ENCODE peak calls at places on chromosomes 4 and X, in eight cellular contexts. S, T, P, G, H, L, B and Y are unnamed samples.

GRCh38 chrX:126509917-126510316 is 42.7 kb downstream of the DCAF12L1 start:
- DNase-seq in H (no peak), B (no peak), G (no peak), L (no peak), T (peak; percentile 4), P (no peak), S (no peak), Y (no peak)

GRCh38 chr4:37968747-37969146 is 8.5 kb downstream of the PTTG2 start:
- DNase-seq in L (no peak), P (no peak), B (no peak), T (no peak), H (no peak), G (no peak), S (no peak), Y (no peak)

GRCh38 chrX:68992998-68993397 is 164.2 kb downstream of the EFNB1 start:
- DNase-seq in S (no peak), H (no peak), P (no peak), G (no peak), T (no peak), B (no peak), L (no peak), Y (no peak)

GRCh38 chrX:11336201-11336600 is 43.0 kb downstream of the AMELX start:
- DNase-seq in B (no peak), G (no peak), T (no peak), P (no peak), S (no peak), H (no peak), L (no peak), Y (no peak)

GRCh38 chr4:98864560-98864959 is 64.4 kb downstream of the EIF4E start:
- DNase-seq in B (no peak), G (no peak), L (no peak), S (peak; percentile 13), T (no peak), H (no peak), P (peak; percentile 71), Y (no peak)

GRCh38 chr4:80101768-80102116 is 28.7 kb upstream of the ANTXR2 start:
- DNase-seq in B (no peak), P (peak; percentile 50), L (peak; percentile 47), H (no peak), T (no peak), S (no peak), G (peak; percentile 66), Y (no peak)

GRCh38 chrX:87338510-87338909 is 179.1 kb upstream of the KLHL4 start:
- DNase-seq in H (no peak), S (no peak), T (peak; percentile 72), L (peak; percentile 3), P (peak; percentile 28), B (no peak), G (peak; percentile 16), Y (no peak)

GRCh38 chr4:112251044-112251632 is 19.6 kb downstream of the AP1AR start:
- DNase-seq in B (no peak), H (no peak), G (peak; percentile 38), P (peak; percentile 28), T (no peak), S (no peak), L (no peak), Y (no peak)

GRCh38 chr4:181690498-181690897 is 552.7 kb upstream of the TENM3 start:
- DNase-seq in H (no peak), P (no peak), B (no peak), S (no peak), L (peak; percentile 39), G (no peak), T (no peak), Y (no peak)

DNA sequence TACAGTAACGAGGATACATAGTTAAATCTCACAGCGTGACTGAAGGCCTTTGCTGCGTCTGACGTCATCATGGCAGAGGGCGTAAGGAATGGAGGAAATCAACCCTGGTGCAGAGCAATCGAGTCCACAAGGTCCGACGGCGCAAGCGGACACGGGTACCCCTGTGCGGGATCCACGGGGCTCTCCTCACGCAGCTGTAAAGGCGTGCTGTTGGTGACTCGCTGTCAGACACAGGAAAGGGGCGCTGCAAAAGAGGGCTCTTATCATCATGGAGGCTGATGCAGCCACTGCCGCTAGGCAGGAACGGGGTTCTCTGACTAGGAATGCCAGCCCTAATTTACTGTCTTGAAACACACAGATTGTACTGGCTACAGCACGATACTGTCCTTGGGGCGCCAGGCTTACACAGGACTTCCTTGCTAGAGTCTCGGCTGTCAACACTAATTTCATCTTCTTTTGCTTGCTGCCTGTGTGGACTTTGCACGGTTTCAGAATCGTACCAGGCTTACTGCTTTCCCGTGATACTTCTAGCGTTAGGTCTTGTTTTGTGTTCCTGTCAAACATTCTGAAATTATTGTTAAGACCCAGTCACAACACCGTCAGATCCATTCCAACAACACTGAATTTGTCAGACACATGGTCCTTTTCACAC is 13.6 kb downstream of the RNF212 start:
- DNase-seq in B (no peak), H (no peak), S (no peak), L (no peak), T (no peak), P (no peak), G (no peak), Y (no peak)
- H3K4me3 ChIP-seq in B (no peak overlapping the region), H (no peak overlapping the region), S (no peak overlapping the region), L (no peak overlapping the region), T (no peak overlapping the region), P (no peak overlapping the region), G (no peak overlapping the region), Y (no peak overlapping the region)

GRCh38 chr4:114494257-114494803 is 104.3 kb upstream of the UGT8 start:
- DNase-seq in G (no peak), L (no peak), P (peak; percentile 30), S (no peak), B (no peak), T (peak; percentile 74), H (no peak), Y (no peak)
- H3K4me3 ChIP-seq in G (no peak overlapping the region), L (no peak overlapping the region), P (no peak overlapping the region), S (no peak overlapping the region), B (no peak overlapping the region), T (no peak overlapping the region), H (no peak overlapping the region), Y (no peak overlapping the region)

GRCh38 chrX:17067534-17067933 is 121.1 kb downstream of the REPS2 start:
- DNase-seq in G (no peak), L (no peak), P (peak; percentile 13), S (no peak), B (no peak), T (peak; percentile 11), H (no peak), Y (no peak)

GRCh38 chrX:17065100-17065499 is 118.6 kb downstream of the REPS2 start:
- DNase-seq in T (no peak), S (no peak), H (no peak), L (no peak), P (no peak), B (no peak), G (no peak), Y (no peak)

GRCh38 chrX:17057209-17057608 is 110.8 kb downstream of the REPS2 start:
- DNase-seq in P (no peak), S (no peak), T (no peak), G (no peak), L (no peak), B (no peak), H (no peak), Y (no peak)

GRCh38 chrX:17062065-17062464 is 115.6 kb downstream of the REPS2 start:
- DNase-seq in B (no peak), P (no peak), G (no peak), T (no peak), L (no peak), S (no peak), H (no peak), Y (no peak)
- H3K4me3 ChIP-seq in B (no peak overlapping the region), P (no peak overlapping the region), G (no peak overlapping the region), T (no peak overlapping the region), L (no peak overlapping the region), S (no peak overlapping the region), H (no peak overlapping the region), Y (no peak overlapping the region)

GRCh38 chrX:150766351-150767044 is 73.3 kb downstream of the MTMR1 start:
- DNase-seq in T (no peak), P (no peak), H (no peak), L (no peak), B (peak; percentile 40), S (no peak), G (no peak), Y (no peak)

GRCh38 chrX:150768132-150768485 is 74.9 kb downstream of the MTMR1 start:
- DNase-seq in P (no peak), H (no peak), T (no peak), S (no peak), B (no peak), G (peak; percentile 46), L (no peak), Y (no peak)

GRCh38 chrX:150767045-150767395 is 73.8 kb downstream of the MTMR1 start:
- DNase-seq in S (no peak), L (no peak), H (peak; percentile 72), G (peak; percentile 65), T (no peak), P (no peak), B (peak; percentile 10), Y (no peak)

GRCh38 chrX:150768580-150769190 is 75.5 kb downstream of the MTMR1 start:
- DNase-seq in S (no peak), L (no peak), T (no peak), P (no peak), H (no peak), B (no peak), G (no peak), Y (no peak)

DNA sequence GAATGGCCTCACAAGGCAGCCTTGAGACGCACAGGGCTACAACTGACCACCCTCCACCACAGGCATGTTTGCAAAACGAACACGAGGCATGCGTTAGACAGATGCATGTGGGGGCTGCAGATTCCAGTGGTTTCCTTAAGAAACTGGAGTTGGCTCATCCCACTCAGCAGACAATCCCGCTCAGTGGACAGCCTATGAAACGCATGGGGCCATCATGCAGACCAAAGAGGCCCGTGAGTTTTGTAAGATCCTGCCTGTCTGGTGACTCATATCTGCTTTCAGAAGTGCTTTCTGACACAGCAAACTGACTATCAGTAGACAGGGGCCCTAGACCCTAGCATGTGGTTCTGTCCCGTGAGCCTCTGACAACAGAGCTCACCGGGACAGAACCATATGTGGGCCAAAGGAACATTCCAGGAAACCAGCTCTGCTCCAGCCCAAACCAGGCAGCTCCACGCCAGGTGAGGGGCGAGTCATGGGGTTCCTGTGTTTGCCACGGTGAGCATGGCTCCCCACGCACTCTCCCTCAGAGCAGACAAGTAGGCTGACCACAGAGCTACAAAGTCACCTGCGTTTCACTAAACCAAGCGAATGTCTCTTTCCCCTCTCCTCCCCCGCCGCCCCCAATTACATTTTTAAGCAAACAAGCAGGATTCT is 74.4 kb downstream of the MTMR1 start:
- DNase-seq in S (no peak), B (no peak), L (peak; percentile 94), G (peak; percentile 93), P (peak; percentile 62), H (no peak), T (no peak), Y (peak; percentile 67)
- H3K4me3 ChIP-seq in S (no peak overlapping the region), B (no peak overlapping the region), L (no peak overlapping the region), G (no peak overlapping the region), P (no peak overlapping the region), H (no peak overlapping the region), T (no peak overlapping the region), Y (no peak overlapping the region)

GRCh38 chrX:135050603-135051002 is 1.3 kb downstream of the RTL8A start:
- DNase-seq in T (no peak), H (no peak), S (no peak), G (no peak), L (no peak), B (no peak), P (no peak), Y (no peak)
- H3K4me3 ChIP-seq in T (peak overlapping the region; percentile 37), H (peak overlapping the region; percentile 49), S (no peak overlapping the region), G (peak overlapping the region; percentile 61), L (peak overlapping the region; percentile 68), B (peak overlapping the region; percentile 61), P (peak overlapping the region; percentile 60), Y (peak overlapping the region; percentile 63)